ENCODE peak calls at places on chromosomes 5 and 9, in four cellular contexts. J is RCC 7860, I is AG08396, H is cardiac fibroblast. X is an unnamed sample.

GRCh38 chr5:10323588-10324488 is 16.1 kb upstream of the CMBL start:
- DNase-seq in J (no peak), I (no peak), H (no peak), X (no peak)

GRCh38 chr9:24652181-24652580 is 106.5 kb upstream of the IZUMO3 start:
- DNase-seq in J (no peak), I (no peak), H (no peak), X (no peak)

GRCh38 chr9:119370816-119371215 is 1.6 kb upstream of the BRINP1 start:
- DNase-seq in J (peak), I (peak), H (peak), X (no peak)

GRCh38 chr9:135816179-135816970 is 91.0 kb downstream of the CAMSAP1 start:
- DNase-seq in J (no peak), I (no peak), H (no peak), X (no peak)

GRCh38 chr5:58224661-58225060 is 235.2 kb downstream of the PLK2 start:
- DNase-seq in J (no peak), I (no peak), H (no peak), X (no peak)

GRCh38 chr9:96141666-96142065 is 160.3 kb downstream of the HSD17B3 start:
- DNase-seq in J (no peak), I (peak), H (peak), X (no peak)

GRCh38 chr9:79969383-79969782 is 397.6 kb downstream of the TLE4 start:
- DNase-seq in J (no peak), I (no peak), H (no peak), X (no peak)

GRCh38 chr5:134503088-134503936 is 22.2 kb upstream of the JADE2 start:
- DNase-seq in J (peak), I (peak), H (peak), X (no peak)

GRCh38 chr5:58231041-58231440 is 228.8 kb downstream of the PLK2 start:
- DNase-seq in J (no peak), I (no peak), H (no peak), X (no peak)

GRCh38 chr5:178590141-178590923 is at the start of gene COL23A1:
- DNase-seq in J (no peak), I (peak), H (peak), X (no peak)

GRCh38 chr9:92564982-92565381 is 29.2 kb upstream of the ECM2 start:
- DNase-seq in J (no peak), I (no peak), H (no peak), X (no peak)

GRCh38 chr5:38483788-38484398 is 72.6 kb downstream of the LIFR start:
- DNase-seq in J (no peak), I (no peak), H (no peak), X (no peak)

GRCh38 chr5:22889714-22890113 is 36.6 kb upstream of the CDH12 start:
- DNase-seq in J (no peak), I (no peak), H (no peak), X (no peak)

GRCh38 chr5:36888303-36888702 is 11.7 kb downstream of the NIPBL start:
- DNase-seq in J (no peak), I (no peak), H (no peak), X (no peak)

GRCh38 chr5:142537938-142538337 is 148.0 kb downstream of the FGF1 start:
- DNase-seq in J (no peak), I (no peak), H (peak), X (no peak)

GRCh38 chr5:64767959-64768357 is 533 bp downstream of the SREK1IP1 start:
- DNase-seq in J (no peak), I (no peak), H (peak), X (no peak)

GRCh38 chr9:108103294-108103693 is 613.7 kb upstream of the KLF4 start:
- DNase-seq in J (no peak), I (no peak), H (peak), X (no peak)

GRCh38 chr9:133869674-133870419 is 122.3 kb downstream of the VAV2 start:
- DNase-seq in J (no peak), I (no peak), H (no peak), X (no peak)

GRCh38 chr5:180012316-180012715 is 59.2 kb downstream of the RNF130 start:
- DNase-seq in J (no peak), I (no peak), H (no peak), X (no peak)

GRCh38 chr5:14733661-14734060 is 69.1 kb downstream of the OTULIN start:
- DNase-seq in J (no peak), I (no peak), H (no peak), X (no peak)

GRCh38 chr5:149132474-149132873 is 8.8 kb upstream of the ABLIM3 start:
- DNase-seq in J (no peak), I (no peak), H (no peak), X (no peak)

GRCh38 chr5:642481-642880 is 30.3 kb downstream of the CEP72 start:
- DNase-seq in J (no peak), I (no peak), H (no peak), X (no peak)

GRCh38 chr5:159786901-159787691 is 129.2 kb upstream of the ADRA1B start:
- DNase-seq in J (no peak), I (peak), H (peak), X (no peak)

GRCh38 chr5:69230181-69230580 is 4.5 kb upstream of the CDK7 start:
- DNase-seq in J (no peak), I (no peak), H (no peak), X (no peak)

GRCh38 chr9:14158911-14159310 is 155.0 kb downstream of the NFIB start:
- DNase-seq in J (no peak), I (peak), H (peak), X (no peak)

GRCh38 chr5:142792865-142793232 is 22.7 kb downstream of the ARHGAP26 start:
- DNase-seq in J (no peak), I (no peak), H (no peak), X (no peak)

GRCh38 chr9:120621941-120622340 is 42.0 kb upstream of the CDK5RAP2 start:
- DNase-seq in J (no peak), I (no peak), H (no peak), X (no peak)

GRCh38 chr9:35538361-35539234 is 48.7 kb downstream of the RUSC2 start:
- DNase-seq in J (peak), I (peak), H (peak), X (no peak)

GRCh38 chr9:74095925-74096324 is 401.2 kb upstream of the RORB start:
- DNase-seq in J (no peak), I (no peak), H (no peak), X (no peak)